ENCODE peak calls at places on chromosomes 3 and 15, in six cellular contexts. L is GM23338, F is HCT116, Q is GM12878, O is Panc1, B is upper lobe of left lung. T is an unnamed sample.

GRCh38 chr15:63971904-63972303 is 74.4 kb downstream of the DAPK2 start:
- ATAC-seq in L (no peak), F (no peak), Q (no peak), O (no peak), B (no peak), T (no peak)

GRCh38 chr3:120368172-120368571 is 19.0 kb upstream of the LRRC58 start:
- ATAC-seq in L (no peak), F (no peak), Q (peak), O (no peak), B (no peak), T (no peak)

GRCh38 chr3:11529281-11529680 is 114.4 kb downstream of the VGLL4 start:
- ATAC-seq in L (no peak), F (no peak), Q (no peak), O (no peak), B (no peak), T (no peak)

GRCh38 chr15:99504823-99505551 is 60.8 kb upstream of the MEF2A start:
- ATAC-seq in L (peak), F (peak), Q (peak), O (peak), B (no peak), T (no peak)

GRCh38 chr3:48068886-48069285 is 52.7 kb upstream of the MAP4 start:
- ATAC-seq in L (no peak), F (no peak), Q (no peak), O (no peak), B (no peak), T (no peak)

GRCh38 chr3:195468391-195468776 is 25.6 kb upstream of the ACAP2 start:
- ATAC-seq in L (no peak), F (no peak), Q (no peak), O (no peak), B (no peak), T (no peak)

GRCh38 chr15:35705885-35706590 is 160.1 kb upstream of the DPH6 start:
- ATAC-seq in L (no peak), F (no peak), Q (no peak), O (no peak), B (no peak), T (peak)

GRCh38 chr3:110210261-110210660 is 861.4 kb upstream of the NECTIN3 start:
- ATAC-seq in L (no peak), F (no peak), Q (no peak), O (no peak), B (no peak), T (no peak)

GRCh38 chr15:48360841-48361240 is 29.6 kb downstream of the DUT start:
- ATAC-seq in L (no peak), F (peak), Q (peak), O (no peak), B (no peak), T (no peak)

GRCh38 chr15:32822739-32823138 is 104.9 kb downstream of the GREM1 start:
- ATAC-seq in L (no peak), F (no peak), Q (no peak), O (no peak), B (no peak), T (no peak)

GRCh38 chr15:38873151-38873550 is 308.5 kb upstream of the RASGRP1 start:
- ATAC-seq in L (peak), F (no peak), Q (no peak), O (no peak), B (peak), T (no peak)

GRCh38 chr3:189297957-189298356 is 126.2 kb downstream of the TPRG1 start:
- ATAC-seq in L (no peak), F (no peak), Q (no peak), O (no peak), B (no peak), T (no peak)

GRCh38 chr15:34001536-34001935 is 33.2 kb downstream of the CHRM5 start:
- ATAC-seq in L (no peak), F (no peak), Q (no peak), O (no peak), B (no peak), T (no peak)

GRCh38 chr3:152968388-152969024 is 133.6 kb downstream of the P2RY1 start:
- ATAC-seq in L (no peak), F (no peak), Q (no peak), O (no peak), B (no peak), T (no peak)

GRCh38 chr15:100710213-100710612 is 107.8 kb downstream of the ASB7 start:
- ATAC-seq in L (no peak), F (no peak), Q (no peak), O (no peak), B (peak), T (no peak)

GRCh38 chr15:69689133-69689532 is 236.5 kb downstream of the RPLP1 start:
- ATAC-seq in L (no peak), F (no peak), Q (no peak), O (no peak), B (no peak), T (no peak)

GRCh38 chr3:180296971-180297370 is 260.2 kb upstream of the PEX5L start:
- ATAC-seq in L (no peak), F (no peak), Q (no peak), O (no peak), B (no peak), T (no peak)

GRCh38 chr3:127769284-127770081 is 52.8 kb downstream of the MGLL start:
- ATAC-seq in L (no peak), F (no peak), Q (no peak), O (no peak), B (no peak), T (no peak)

GRCh38 chr3:11150256-11150655 is 4.0 kb upstream of the HRH1 start:
- ATAC-seq in L (no peak), F (no peak), Q (no peak), O (no peak), B (no peak), T (no peak)

GRCh38 chr3:184341925-184342324 is 4.5 kb downstream of the FAM131A start:
- ATAC-seq in L (no peak), F (no peak), Q (no peak), O (no peak), B (peak), T (no peak)

GRCh38 chr15:100642217-100642949 is 40.0 kb downstream of the ASB7 start:
- ATAC-seq in L (no peak), F (no peak), Q (no peak), O (no peak), B (no peak), T (no peak)

GRCh38 chr15:35657679-35658201 is 111.8 kb upstream of the DPH6 start:
- ATAC-seq in L (no peak), F (no peak), Q (no peak), O (no peak), B (no peak), T (peak)

GRCh38 chr3:156135921-156136655 is 15.7 kb downstream of the KCNAB1 start:
- ATAC-seq in L (peak), F (peak), Q (peak), O (no peak), B (peak), T (no peak)

GRCh38 chr3:101845405-101845804 is 3.9 kb upstream of the NFKBIZ start:
- ATAC-seq in L (no peak), F (no peak), Q (no peak), O (no peak), B (no peak), T (no peak)

GRCh38 chr15:51970981-51971352 is 611 bp downstream of the LEO1 start:
- ATAC-seq in L (no peak), F (no peak), Q (peak), O (no peak), B (no peak), T (no peak)

GRCh38 chr15:40328176-40328575 is 4.7 kb downstream of the INAFM2 start:
- ATAC-seq in L (no peak), F (no peak), Q (no peak), O (no peak), B (no peak), T (no peak)

GRCh38 chr3:100535610-100535943 is 43.2 kb downstream of the TMEM45A start:
- ATAC-seq in L (no peak), F (no peak), Q (no peak), O (no peak), B (no peak), T (peak)

GRCh38 chr15:60480149-60480548 is 1.2 kb upstream of the ICE2 start:
- ATAC-seq in L (no peak), F (no peak), Q (peak), O (no peak), B (no peak), T (no peak)

GRCh38 chr3:27930052-27930602 is 208.0 kb upstream of the EOMES start:
- ATAC-seq in L (no peak), F (no peak), Q (peak), O (no peak), B (no peak), T (no peak)

GRCh38 chr15:100279446-100279845 is 62.3 kb downstream of the ADAMTS17 start:
- ATAC-seq in L (no peak), F (no peak), Q (no peak), O (no peak), B (no peak), T (no peak)

GRCh38 chr3:57597973-57598351 is 818 bp upstream of the ARF4 start:
- ATAC-seq in L (no peak), F (no peak), Q (no peak), O (no peak), B (no peak), T (no peak)

GRCh38 chr3:40872562-40872961 is 326.7 kb upstream of the CTNNB1 start:
- ATAC-seq in L (no peak), F (no peak), Q (no peak), O (no peak), B (no peak), T (no peak)

GRCh38 chr15:89070197-89071124 is 17.8 kb upstream of the ABHD2 start:
- ATAC-seq in L (no peak), F (no peak), Q (no peak), O (no peak), B (peak), T (peak)

DNA sequence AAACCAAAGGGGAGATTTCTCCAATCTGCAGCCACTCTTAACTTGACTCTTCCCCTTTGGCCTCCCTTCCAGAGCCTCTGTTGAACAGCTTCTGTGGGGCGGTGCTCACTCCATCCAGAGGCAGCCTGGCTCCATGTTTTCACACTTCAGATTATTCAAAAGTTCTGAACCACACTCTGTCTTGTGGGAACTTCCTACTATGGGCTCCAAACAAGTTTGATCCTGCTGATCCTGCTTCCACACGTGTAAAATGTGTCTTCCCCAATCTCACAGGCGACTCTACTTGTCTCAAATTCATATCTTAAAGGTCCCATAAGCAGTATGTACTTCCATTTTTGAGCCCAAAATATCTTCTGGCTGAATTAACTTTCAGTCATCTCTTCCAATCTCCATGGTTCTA is 176.1 kb upstream of the BCL6 start:
- ATAC-seq in L (no peak), F (no peak), Q (no peak), O (no peak), B (no peak), T (no peak)
- TF ChIP-seq POLR2AphosphoS5 in L (no peak), F (no peak), Q (no peak), O (no peak), B (no peak), T (no peak)

GRCh38 chr3:45655906-45656305 is 33.3 kb upstream of the SACM1L start:
- ATAC-seq in L (no peak), F (no peak), Q (no peak), O (no peak), B (no peak), T (no peak)

GRCh38 chr3:45660567-45660901 is 28.7 kb upstream of the SACM1L start:
- ATAC-seq in L (no peak), F (no peak), Q (no peak), O (no peak), B (no peak), T (no peak)

GRCh38 chr3:45657853-45658252 is 31.3 kb upstream of the SACM1L start:
- ATAC-seq in L (no peak), F (no peak), Q (peak), O (no peak), B (no peak), T (no peak)

GRCh38 chr3:45656575-45657363 is 32.4 kb upstream of the SACM1L start:
- ATAC-seq in L (peak), F (peak), Q (peak), O (peak), B (peak), T (peak)

GRCh38 chr3:45659661-45660566 is 29.3 kb upstream of the SACM1L start:
- ATAC-seq in L (peak), F (peak), Q (no peak), O (peak), B (peak), T (peak)
- H3K4me3 ChIP-seq in L (no peak), F (no peak), Q (no peak), O (no peak), B (no peak), T (no peak)

DNA sequence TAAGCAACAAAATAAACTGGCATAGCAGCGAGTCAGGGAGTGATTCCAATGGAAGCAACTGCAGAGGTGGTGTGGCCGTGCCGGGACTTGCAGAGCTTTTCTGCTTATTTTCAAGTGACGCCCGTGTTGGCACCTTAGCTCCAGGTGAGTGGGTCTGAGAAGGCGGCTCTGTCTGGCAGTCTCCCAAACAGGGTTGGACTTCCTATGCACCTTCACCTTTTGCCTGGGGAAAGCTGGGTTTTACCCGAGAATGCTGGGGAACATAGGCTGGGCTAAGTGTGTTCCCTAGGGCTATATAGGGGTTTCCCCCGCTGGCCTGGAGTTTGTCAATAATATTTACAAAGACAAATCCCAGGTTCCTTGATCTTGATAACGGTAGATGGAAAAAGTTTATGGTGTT is 179.9 kb upstream of the TBL1XR1 start:
- ATAC-seq in L (no peak), F (no peak), Q (no peak), O (no peak), B (no peak), T (no peak)
- TF ChIP-seq POLR2AphosphoS5 in L (no peak), F (no peak), Q (no peak), O (no peak), B (no peak), T (no peak)

DNA sequence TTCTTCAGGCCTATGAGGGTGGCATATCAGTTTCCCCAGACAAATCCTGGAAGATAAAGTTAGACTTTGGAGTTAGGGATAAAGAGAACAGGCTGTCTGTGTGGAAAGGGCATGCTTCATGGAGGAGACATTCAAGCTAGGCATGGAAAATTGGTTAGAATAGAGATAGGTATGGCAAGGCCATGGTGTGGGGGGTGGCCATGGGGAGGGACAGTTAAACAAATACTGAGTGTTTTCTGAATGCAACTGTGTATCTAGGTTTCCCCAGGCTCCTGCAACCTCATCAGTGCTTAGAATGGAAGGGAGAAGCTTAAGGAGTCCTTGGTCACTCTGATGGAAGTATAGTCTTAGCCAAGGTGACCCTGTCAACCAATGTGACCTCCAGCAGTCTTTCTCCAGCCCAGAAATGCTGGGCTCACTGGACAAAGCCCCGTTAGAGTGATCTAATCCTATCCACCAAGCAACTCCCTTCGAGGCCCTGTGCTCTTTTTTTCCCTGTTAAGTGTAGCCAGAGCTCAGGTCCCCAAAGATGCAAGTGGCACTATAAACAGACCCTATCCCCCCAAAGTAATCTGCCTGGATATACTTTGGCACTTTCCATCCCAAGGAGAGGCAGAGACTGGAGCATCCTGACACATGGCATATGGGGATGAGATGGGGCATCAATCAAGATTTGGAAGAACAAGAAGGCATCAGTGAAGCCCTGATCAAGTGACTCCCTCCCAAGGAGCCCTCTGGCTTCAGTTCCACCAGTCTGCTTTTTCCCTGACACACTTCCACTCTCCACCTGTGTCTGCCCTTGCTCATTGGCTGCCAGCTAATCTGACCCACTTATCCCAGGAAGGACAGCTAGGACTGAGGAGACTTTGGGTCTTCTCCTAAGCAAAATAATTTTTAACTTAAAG is 5.6 kb upstream of the PKM start:
- ATAC-seq in L (no peak), F (peak), Q (peak), O (peak), B (no peak), T (no peak)
- H3K4me3 ChIP-seq in L (peak), F (peak), Q (peak), O (peak), B (no peak), T (no peak)

DNA sequence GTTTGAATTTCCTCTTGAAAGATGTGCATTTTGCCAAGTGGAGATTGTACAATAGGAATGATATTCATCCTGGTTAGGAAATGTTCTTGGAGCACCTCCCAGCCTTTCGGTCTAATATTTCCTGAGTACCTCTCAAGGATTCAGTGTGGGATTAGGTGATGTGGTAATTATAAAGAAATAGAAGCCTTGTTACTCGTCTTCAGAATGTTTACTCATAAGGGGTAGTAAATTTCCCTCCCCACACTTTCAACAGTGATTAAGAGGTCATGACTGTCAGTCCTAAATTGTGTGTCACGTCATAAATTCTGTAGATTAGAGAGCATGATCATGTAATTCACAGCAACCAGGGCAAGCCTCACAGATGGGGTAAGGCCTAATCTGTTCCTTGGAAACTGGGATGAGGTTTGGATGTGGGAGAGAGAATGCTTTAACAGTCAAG is 633.1 kb upstream of the TBL1XR1 start:
- ATAC-seq in L (no peak), F (no peak), Q (no peak), O (no peak), B (peak), T (peak)
- TF ChIP-seq POLR2AphosphoS5 in L (no peak), F (no peak), Q (no peak), O (no peak), B (no peak), T (peak)